ENCODE peak calls at places on chromosomes 5 and 9, in eight cellular contexts. O is MM.1S; I is CD8-positive, alpha-beta T cell; T is cardiac muscle cell; N is lower lobe of right lung; P is uterus; H is aorta; E is sigmoid colon. U is an unnamed sample.

GRCh38 chr9:91948423-91949292 is 1.4 kb downstream of the ROR2 start:
- DNase-seq in O (peak; percentile 77), T (peak; percentile 76), P (peak; percentile 74), N (peak; percentile 50), I (no peak), H (peak; percentile 61), E (peak; percentile 92), U (peak; percentile 55)

GRCh38 chr9:92716557-92716956 is 46.6 kb upstream of the IPPK start:
- DNase-seq in T (peak; percentile 75), I (peak; percentile 81), E (no peak), O (peak; percentile 70), N (no peak), P (peak; percentile 64), H (no peak), U (peak; percentile 95)

GRCh38 chr5:96601811-96602244 is 60.3 kb upstream of the CAST start:
- DNase-seq in N (no peak), E (no peak), H (no peak), P (peak; percentile 20), O (peak; percentile 81), T (peak; percentile 78), I (peak; percentile 33), U (no peak)

GRCh38 chr5:34626036-34626435 is 30.1 kb upstream of the RAI14 start:
- DNase-seq in O (no peak), N (no peak), P (no peak), T (no peak), E (no peak), H (no peak), I (no peak), U (no peak)

GRCh38 chr9:15670246-15670645 is 117.4 kb downstream of the CCDC171 start:
- DNase-seq in N (no peak), H (no peak), P (no peak), T (no peak), O (no peak), I (no peak), E (no peak), U (no peak)

GRCh38 chr5:51279983-51280382 is 103.3 kb upstream of the ISL1 start:
- DNase-seq in I (no peak), O (no peak), T (peak; percentile 90), H (no peak), E (no peak), N (no peak), P (no peak), U (no peak)

GRCh38 chr5:97365173-97365845 is 182.3 kb upstream of the RIOK2 start:
- DNase-seq in E (no peak), O (no peak), N (no peak), P (no peak), H (no peak), I (no peak), T (no peak), U (no peak)

GRCh38 chr9:127569819-127570401 is 42.2 kb upstream of the STXBP1 start:
- DNase-seq in T (no peak), P (no peak), H (no peak), N (no peak), E (no peak), O (peak; percentile 84), I (no peak), U (no peak)

GRCh38 chr9:101586651-101587050 is 8.1 kb downstream of the PPP3R2 start:
- DNase-seq in O (no peak), P (no peak), H (no peak), N (no peak), E (no peak), I (no peak), T (no peak), U (no peak)

GRCh38 chr9:14221558-14221957 is 92.4 kb downstream of the NFIB start:
- DNase-seq in P (no peak), E (no peak), T (no peak), N (no peak), O (no peak), I (no peak), H (no peak), U (no peak)

GRCh38 chr5:143683459-143683858 is 128.5 kb upstream of the HMHB1 start:
- DNase-seq in E (no peak), H (no peak), N (no peak), O (no peak), T (no peak), P (no peak), I (no peak), U (no peak)

GRCh38 chr9:32524558-32525461 is 1.2 kb downstream of the RIGI start:
- DNase-seq in I (no peak), O (no peak), T (no peak), E (no peak), N (no peak), H (no peak), P (no peak), U (peak; percentile 79)

GRCh38 chr9:6367128-6367741 is 39.1 kb downstream of the TPD52L3 start:
- DNase-seq in E (no peak), I (no peak), H (no peak), T (no peak), N (no peak), O (no peak), P (no peak), U (no peak)

GRCh38 chr5:172163346-172163745 is 24.7 kb downstream of the STK10 start:
- DNase-seq in O (no peak), H (no peak), E (no peak), I (no peak), P (no peak), T (peak; percentile 13), N (no peak), U (no peak)

GRCh38 chr9:69548676-69549075 is 123.5 kb downstream of the APBA1 start:
- DNase-seq in N (no peak), H (no peak), O (no peak), I (no peak), E (no peak), P (no peak), T (no peak), U (no peak)

GRCh38 chr9:71620806-71621205 is 147.5 kb downstream of the CEMIP2 start:
- DNase-seq in O (no peak), E (no peak), T (no peak), H (no peak), P (no peak), N (no peak), I (no peak), U (no peak)

GRCh38 chr9:114114364-114114763 is 15.3 kb upstream of the KIF12 start:
- DNase-seq in P (no peak), H (peak; percentile 1), N (no peak), E (no peak), O (no peak), T (no peak), I (no peak), U (no peak)

GRCh38 chr9:119963798-119964372 is 594.6 kb upstream of the BRINP1 start:
- DNase-seq in P (no peak), O (no peak), H (peak; percentile 59), T (peak; percentile 71), E (no peak), N (no peak), I (no peak), U (no peak)

GRCh38 chr9:136640176-136641086 is 22.3 kb upstream of the EGFL7 start:
- DNase-seq in N (no peak), O (no peak), I (no peak), H (peak; percentile 49), P (no peak), E (no peak), T (no peak), U (peak; percentile 38)

GRCh38 chr9:14136646-14137370 is 177.1 kb downstream of the NFIB start:
- DNase-seq in E (no peak), H (no peak), O (no peak), I (no peak), N (no peak), P (no peak), T (no peak), U (no peak)

GRCh38 chr9:129809346-129809745 is 6.4 kb downstream of the TOR1B start:
- DNase-seq in O (no peak), H (no peak), N (no peak), I (no peak), E (no peak), T (no peak), P (no peak), U (no peak)
- H3K27ac ChIP-seq in O (no peak overlapping the region), H (no peak overlapping the region), N (no peak overlapping the region), I (no peak overlapping the region), E (no peak overlapping the region), T (no peak overlapping the region), P (no peak overlapping the region), U (no peak overlapping the region)

GRCh38 chr9:899440-900184 is 58.1 kb downstream of the DMRT1 start:
- DNase-seq in E (no peak), T (no peak), O (no peak), I (no peak), N (no peak), P (no peak), H (no peak), U (no peak)
- H3K27ac ChIP-seq in E (no peak overlapping the region), T (no peak overlapping the region), O (no peak overlapping the region), I (no peak overlapping the region), N (no peak overlapping the region), P (no peak overlapping the region), H (no peak overlapping the region), U (no peak overlapping the region)

DNA sequence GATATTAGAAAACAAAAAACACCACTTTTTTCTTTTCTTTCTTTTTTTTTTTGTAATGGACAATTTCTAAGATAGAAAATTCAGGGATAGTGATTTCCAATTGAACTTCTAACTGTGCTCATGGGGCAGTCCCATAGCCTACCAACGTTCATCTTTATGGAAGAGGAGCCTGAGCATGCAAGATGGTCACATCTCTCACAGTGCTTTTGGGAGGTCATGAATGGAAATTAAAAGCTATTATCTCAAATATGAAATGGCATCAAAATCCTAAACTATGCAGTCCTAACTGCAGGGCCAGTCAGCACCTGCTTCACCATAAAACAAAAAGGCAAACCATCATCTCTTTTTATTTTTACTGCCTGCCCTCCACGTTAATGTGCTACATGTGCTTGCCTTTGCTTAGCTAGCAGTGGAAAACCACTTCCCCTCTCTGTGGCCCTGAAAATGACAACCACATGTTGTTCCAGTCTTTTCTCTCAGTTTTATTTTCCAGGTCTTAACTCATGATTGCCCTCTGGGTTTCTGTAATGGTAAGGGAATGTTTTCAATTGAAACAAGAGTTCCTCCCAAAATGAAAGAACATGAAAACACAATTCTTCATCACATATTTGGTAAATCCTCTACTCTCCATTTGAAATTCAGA is 16.7 kb downstream of the IFNB1 start:
- DNase-seq in I (no peak), H (no peak), O (peak; percentile 26), N (no peak), T (no peak), P (no peak), E (no peak), U (no peak)
- H3K27ac ChIP-seq in I (no peak overlapping the region), H (no peak overlapping the region), O (peak overlapping the region; percentile 37), N (no peak overlapping the region), T (no peak overlapping the region), P (no peak overlapping the region), E (no peak overlapping the region), U (no peak overlapping the region)

GRCh38 chr5:89936576-89936975 is 473.0 kb downstream of the CETN3 start:
- DNase-seq in I (no peak), H (no peak), E (no peak), P (no peak), N (no peak), T (no peak), O (no peak), U (no peak)
- H3K27ac ChIP-seq in I (no peak overlapping the region), H (no peak overlapping the region), E (no peak overlapping the region), P (no peak overlapping the region), N (no peak overlapping the region), T (peak overlapping the region; percentile 79), O (no peak overlapping the region), U (no peak overlapping the region)

DNA sequence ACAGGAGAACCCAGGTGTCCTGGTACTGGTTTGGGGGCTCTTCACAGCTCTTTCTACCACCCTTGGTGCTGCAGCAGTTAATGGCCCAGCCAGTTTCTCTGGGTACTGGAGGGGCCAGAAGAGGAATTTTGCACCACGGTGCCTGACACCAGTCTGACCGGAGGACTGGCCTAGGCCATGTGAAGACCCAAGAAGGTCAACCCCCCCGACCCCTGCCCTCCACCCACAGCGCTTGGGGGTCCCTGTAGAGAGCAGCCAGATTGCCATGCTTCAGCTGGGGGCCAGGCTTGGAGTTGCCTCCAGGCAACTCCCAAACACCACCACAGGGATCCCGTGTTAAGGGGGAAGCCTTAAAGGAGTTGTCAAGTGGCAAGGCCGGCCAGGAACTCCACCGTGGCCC is 6.2 kb downstream of the ARSI start:
- DNase-seq in N (no peak), I (no peak), H (no peak), E (peak; percentile 54), T (no peak), P (no peak), O (no peak), U (no peak)
- H3K27ac ChIP-seq in N (no peak overlapping the region), I (no peak overlapping the region), H (no peak overlapping the region), E (peak overlapping the region; percentile 41), T (no peak overlapping the region), P (no peak overlapping the region), O (no peak overlapping the region), U (no peak overlapping the region)

U was measured in pancreas.